ENCODE peak calls at places on chromosomes 2 and 18, in seven cellular contexts. K is GM20000; J is H7; Q is Kasumi-1; A is GM10248; P is stimulated activated CD8-positive, alpha-beta memory T cell treated with anti-CD3 and anti-CD28 coated beads, Interleukin-4, amount 100 ng/mL, for 1 hour; F is GM23338. Y is an unnamed sample.

GRCh38 chr2:191165190-191165643 is 14.4 kb upstream of the STAT4 start:
- DNase-seq in K (peak), J (peak), Q (peak), A (peak), P (no peak), F (peak), Y (peak)

GRCh38 chr2:28155627-28156026 is 237.0 kb upstream of the FOSL2 start:
- DNase-seq in K (no peak), J (peak), Q (peak), A (no peak), P (no peak), F (peak), Y (peak)

GRCh38 chr18:55152801-55153200 is 193.5 kb upstream of the CCDC68 start:
- DNase-seq in K (no peak), J (no peak), Q (no peak), A (no peak), P (no peak), F (no peak), Y (no peak)

GRCh38 chr2:112784199-112785189 is at the start of gene IL1A:
- DNase-seq in K (no peak), J (peak), Q (no peak), A (no peak), P (no peak), F (peak), Y (peak)

GRCh38 chr2:151570191-151570590 is 160.5 kb downstream of the RIF1 start:
- DNase-seq in K (no peak), J (no peak), Q (no peak), A (no peak), P (no peak), F (no peak), Y (no peak)

GRCh38 chr18:68262697-68263293 is 452.1 kb downstream of the TMX3 start:
- DNase-seq in K (no peak), J (no peak), Q (no peak), A (no peak), P (no peak), F (no peak), Y (peak)

GRCh38 chr2:200042102-200042735 is 86.8 kb downstream of the MAIP1 start:
- DNase-seq in K (no peak), J (no peak), Q (no peak), A (no peak), P (no peak), F (no peak), Y (peak)

GRCh38 chr2:85248741-85249524 is 78.9 kb downstream of the TGOLN2 start:
- DNase-seq in K (no peak), J (no peak), Q (no peak), A (no peak), P (no peak), F (peak), Y (peak)

GRCh38 chr2:58448065-58448507 is 207.0 kb upstream of the FANCL start:
- DNase-seq in K (peak), J (peak), Q (peak), A (peak), P (no peak), F (peak), Y (peak)

GRCh38 chr2:230788554-230789175 is 76.0 kb downstream of the CAB39 start:
- DNase-seq in K (no peak), J (no peak), Q (no peak), A (no peak), P (no peak), F (no peak), Y (no peak)

Y was measured in kidney tubule cell.